ENCODE peak calls at places on chromosomes 3 and 15, in four cellular contexts. One of them, this sample, is unnamed.

GRCh38 chr3:52704611-52705437 is 767 bp downstream of the GLT8D1 start:
- DNase-seq in lung: no peak
- DNase-seq in fibroblast of pulmonary artery: peak; percentile 25
- DNase-seq in cardiac muscle cell: peak; percentile 10
- DNase-seq in this sample: no peak

GRCh38 chr15:51105430-51106016 is 10.8 kb upstream of the TNFAIP8L3 start:
- DNase-seq in lung: no peak
- DNase-seq in fibroblast of pulmonary artery: no peak
- DNase-seq in cardiac muscle cell: no peak
- DNase-seq in this sample: no peak

GRCh38 chr3:81761904-81762565 is 590 bp upstream of the GBE1 start:
- DNase-seq in lung: no peak
- DNase-seq in fibroblast of pulmonary artery: peak; percentile 33
- DNase-seq in cardiac muscle cell: peak; percentile 5
- DNase-seq in this sample: no peak

GRCh38 chr15:42992626-42993025 is 72.0 kb upstream of the TTBK2 start:
- DNase-seq in lung: no peak
- DNase-seq in fibroblast of pulmonary artery: peak; percentile 4
- DNase-seq in cardiac muscle cell: no peak
- DNase-seq in this sample: no peak

GRCh38 chr3:165642761-165643432 is 194.3 kb downstream of the BCHE start:
- DNase-seq in lung: peak; percentile 66
- DNase-seq in fibroblast of pulmonary artery: peak; percentile 98
- DNase-seq in cardiac muscle cell: no peak
- DNase-seq in this sample: peak; percentile 90

GRCh38 chr3:163924600-163924999 is 1153.7 kb downstream of the SI start:
- DNase-seq in lung: no peak
- DNase-seq in fibroblast of pulmonary artery: no peak
- DNase-seq in cardiac muscle cell: no peak
- DNase-seq in this sample: no peak

GRCh38 chr15:74791667-74792066 is 9.8 kb downstream of the CSK start:
- DNase-seq in lung: no peak
- DNase-seq in fibroblast of pulmonary artery: no peak
- DNase-seq in cardiac muscle cell: no peak
- DNase-seq in this sample: no peak

GRCh38 chr3:123758081-123758564 is 126.0 kb downstream of the MYLK start:
- DNase-seq in lung: no peak
- DNase-seq in fibroblast of pulmonary artery: no peak
- DNase-seq in cardiac muscle cell: no peak
- DNase-seq in this sample: peak; percentile 34

GRCh38 chr3:136885357-136886213 is 23.6 kb downstream of the NCK1 start:
- DNase-seq in lung: no peak
- DNase-seq in fibroblast of pulmonary artery: no peak
- DNase-seq in cardiac muscle cell: no peak
- DNase-seq in this sample: no peak

GRCh38 chr3:111454551-111454950 is 87.4 kb upstream of the CD96 start:
- DNase-seq in lung: no peak
- DNase-seq in fibroblast of pulmonary artery: no peak
- DNase-seq in cardiac muscle cell: no peak
- DNase-seq in this sample: no peak

GRCh38 chr3:146024260-146024659 is 136.7 kb downstream of the PLOD2 start:
- DNase-seq in lung: no peak
- DNase-seq in fibroblast of pulmonary artery: peak; percentile 19
- DNase-seq in cardiac muscle cell: no peak
- DNase-seq in this sample: no peak

GRCh38 chr3:147705626-147706025 is 296.5 kb downstream of the ZIC1 start:
- DNase-seq in lung: no peak
- DNase-seq in fibroblast of pulmonary artery: no peak
- DNase-seq in cardiac muscle cell: no peak
- DNase-seq in this sample: no peak

GRCh38 chr3:54951405-54951804 is 23.5 kb upstream of the LRTM1 start:
- DNase-seq in lung: peak; percentile 51
- DNase-seq in fibroblast of pulmonary artery: peak; percentile 90
- DNase-seq in cardiac muscle cell: peak; percentile 75
- DNase-seq in this sample: peak; percentile 86

GRCh38 chr15:69133862-69134519 is 26.4 kb upstream of the GLCE start:
- DNase-seq in lung: no peak
- DNase-seq in fibroblast of pulmonary artery: no peak
- DNase-seq in cardiac muscle cell: no peak
- DNase-seq in this sample: no peak

GRCh38 chr15:73319460-73320245 is 49.1 kb downstream of the HCN4 start:
- DNase-seq in lung: no peak
- DNase-seq in fibroblast of pulmonary artery: no peak
- DNase-seq in cardiac muscle cell: no peak
- DNase-seq in this sample: no peak

GRCh38 chr15:31977812-31978662 is 52.3 kb upstream of the CHRNA7 start:
- DNase-seq in lung: peak; percentile 47
- DNase-seq in fibroblast of pulmonary artery: peak; percentile 36
- DNase-seq in cardiac muscle cell: peak; percentile 80
- DNase-seq in this sample: no peak

GRCh38 chr15:40080847-40081246 is 27.8 kb downstream of the BMF start:
- DNase-seq in lung: no peak
- DNase-seq in fibroblast of pulmonary artery: no peak
- DNase-seq in cardiac muscle cell: no peak
- DNase-seq in this sample: no peak

GRCh38 chr3:5690904-5691532 is 503.5 kb downstream of the EDEM1 start:
- DNase-seq in lung: no peak
- DNase-seq in fibroblast of pulmonary artery: no peak
- DNase-seq in cardiac muscle cell: no peak
- DNase-seq in this sample: no peak

GRCh38 chr3:48222616-48223513 is at the start of gene CAMP:
- DNase-seq in lung: peak; percentile 79
- DNase-seq in fibroblast of pulmonary artery: peak; percentile 78
- DNase-seq in cardiac muscle cell: no peak
- DNase-seq in this sample: peak; percentile 95

GRCh38 chr3:159604151-159604581 is 384.5 kb upstream of the IL12A start:
- DNase-seq in lung: no peak
- DNase-seq in fibroblast of pulmonary artery: peak; percentile 53
- DNase-seq in cardiac muscle cell: no peak
- DNase-seq in this sample: no peak

GRCh38 chr3:141431411-141432378 is 55.1 kb upstream of the RASA2 start:
- DNase-seq in lung: no peak
- DNase-seq in fibroblast of pulmonary artery: no peak
- DNase-seq in cardiac muscle cell: no peak
- DNase-seq in this sample: no peak

GRCh38 chr15:60673918-60674558 is 195.1 kb upstream of the ICE2 start:
- DNase-seq in lung: peak; percentile 42
- DNase-seq in fibroblast of pulmonary artery: peak; percentile 92
- DNase-seq in cardiac muscle cell: no peak
- DNase-seq in this sample: no peak

GRCh38 chr15:60351066-60351465 is 46.7 kb downstream of the ANXA2 start:
- DNase-seq in lung: no peak
- DNase-seq in fibroblast of pulmonary artery: no peak
- DNase-seq in cardiac muscle cell: no peak
- DNase-seq in this sample: no peak

GRCh38 chr3:141769171-141769894 is 6.1 kb downstream of the GRK7 start:
- DNase-seq in lung: no peak
- DNase-seq in fibroblast of pulmonary artery: peak; percentile 49
- DNase-seq in cardiac muscle cell: peak; percentile 35
- DNase-seq in this sample: peak; percentile 70

GRCh38 chr3:131304890-131305289 is 76.7 kb upstream of the NUDT16 start:
- DNase-seq in lung: no peak
- DNase-seq in fibroblast of pulmonary artery: no peak
- DNase-seq in cardiac muscle cell: no peak
- DNase-seq in this sample: no peak

GRCh38 chr15:64337761-64338160 is 18.2 kb downstream of the CSNK1G1 start:
- DNase-seq in lung: no peak
- DNase-seq in fibroblast of pulmonary artery: peak; percentile 65
- DNase-seq in cardiac muscle cell: no peak
- DNase-seq in this sample: no peak

GRCh38 chr3:122301063-122301462 is 24.0 kb upstream of the CSTA start:
- DNase-seq in lung: no peak
- DNase-seq in fibroblast of pulmonary artery: no peak
- DNase-seq in cardiac muscle cell: no peak
- DNase-seq in this sample: no peak

GRCh38 chr3:122299222-122299621 is 25.8 kb upstream of the CSTA start:
- DNase-seq in lung: no peak
- DNase-seq in fibroblast of pulmonary artery: no peak
- DNase-seq in cardiac muscle cell: no peak
- DNase-seq in this sample: no peak

GRCh38 chr3:122295286-122295685 is 29.8 kb upstream of the CSTA start:
- DNase-seq in lung: no peak
- DNase-seq in fibroblast of pulmonary artery: no peak
- DNase-seq in cardiac muscle cell: no peak
- DNase-seq in this sample: no peak

GRCh38 chr3:122299872-122300460 is 25.1 kb upstream of the CSTA start:
- DNase-seq in lung: no peak
- DNase-seq in fibroblast of pulmonary artery: peak; percentile 34
- DNase-seq in cardiac muscle cell: no peak
- DNase-seq in this sample: no peak

DNA sequence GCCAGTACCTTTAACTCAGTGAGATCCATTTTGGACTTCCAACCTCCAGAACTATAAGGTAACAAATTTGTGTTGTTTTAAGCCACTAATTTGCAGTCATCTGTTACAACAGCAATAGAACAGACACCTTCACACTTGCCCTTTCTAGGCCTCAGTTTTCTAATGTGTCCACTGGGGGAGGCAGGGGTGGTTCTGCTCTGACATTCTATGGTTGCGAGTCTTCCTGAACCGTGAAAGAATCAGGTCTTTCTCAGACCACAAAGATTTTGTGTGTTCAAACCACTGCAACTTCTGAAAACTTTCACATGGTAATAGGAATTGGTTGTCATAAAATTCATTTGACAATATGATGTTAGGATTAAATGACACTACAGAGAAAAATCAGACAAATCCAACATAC is 26.8 kb upstream of the CSTA start:
- DNase-seq in lung: no peak
- DNase-seq in fibroblast of pulmonary artery: no peak
- DNase-seq in cardiac muscle cell: no peak
- DNase-seq in this sample: no peak
- TF ChIP-seq CTCF in lung: no peak
- TF ChIP-seq CTCF in fibroblast of pulmonary artery: no peak
- TF ChIP-seq CTCF in cardiac muscle cell: no peak
- TF ChIP-seq CTCF in this sample: no peak

GRCh38 chr3:69791919-69792399 is 52.7 kb downstream of the MITF start:
- DNase-seq in lung: no peak
- DNase-seq in fibroblast of pulmonary artery: peak; percentile 49
- DNase-seq in cardiac muscle cell: peak; percentile 36
- DNase-seq in this sample: no peak
- TF ChIP-seq CTCF in lung: peak; percentile 22
- TF ChIP-seq CTCF in fibroblast of pulmonary artery: peak; percentile 35
- TF ChIP-seq CTCF in cardiac muscle cell: peak; percentile 56
- TF ChIP-seq CTCF in this sample: peak; percentile 68

GRCh38 chr3:40971191-40972168 is 227.8 kb upstream of the CTNNB1 start:
- DNase-seq in lung: peak; percentile 86
- DNase-seq in fibroblast of pulmonary artery: peak; percentile 99
- DNase-seq in cardiac muscle cell: peak; percentile 55
- DNase-seq in this sample: no peak
- TF ChIP-seq CTCF in lung: no peak
- TF ChIP-seq CTCF in fibroblast of pulmonary artery: no peak
- TF ChIP-seq CTCF in cardiac muscle cell: no peak
- TF ChIP-seq CTCF in this sample: no peak

DNA sequence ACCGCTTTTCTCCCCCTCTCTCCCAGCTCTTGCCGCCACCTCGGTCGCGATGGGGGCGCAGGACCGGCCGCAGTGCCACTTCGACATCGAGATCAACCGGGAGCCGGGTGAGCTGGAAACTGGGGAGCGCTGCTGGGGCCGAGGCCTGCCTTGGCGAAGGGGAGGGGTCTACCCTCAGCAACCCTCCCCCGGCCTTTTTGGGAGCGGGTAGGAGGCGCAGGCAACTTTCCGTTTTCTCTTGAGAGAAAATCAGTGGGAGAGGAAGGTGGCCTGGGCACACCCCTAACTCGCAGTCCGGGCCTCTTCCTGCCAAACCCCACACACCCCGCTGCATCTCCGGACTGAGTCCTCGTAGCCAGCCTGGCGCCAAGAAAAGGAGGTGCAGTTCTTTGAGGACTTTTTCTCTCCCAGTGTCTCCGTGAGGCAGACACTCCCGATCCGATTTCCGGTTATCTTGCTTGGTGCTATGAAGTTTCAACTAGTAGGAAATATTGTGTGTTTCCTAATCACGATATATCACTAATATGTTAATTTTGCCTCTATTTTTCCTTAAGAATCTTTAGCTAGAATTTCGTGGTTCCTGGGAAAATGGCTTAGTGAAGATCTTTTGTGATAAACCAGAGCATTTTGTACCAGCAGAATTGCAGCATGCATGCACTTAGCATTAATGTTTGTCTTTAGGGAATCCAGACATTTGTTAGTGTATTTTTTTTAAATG is 631 bp downstream of the NKTR start:
- DNase-seq in lung: peak; percentile 68
- DNase-seq in fibroblast of pulmonary artery: peak; percentile 64
- DNase-seq in cardiac muscle cell: peak; percentile 81
- DNase-seq in this sample: peak; percentile 86
- TF ChIP-seq CTCF in lung: no peak
- TF ChIP-seq CTCF in fibroblast of pulmonary artery: peak; percentile 9
- TF ChIP-seq CTCF in cardiac muscle cell: no peak
- TF ChIP-seq CTCF in this sample: peak; percentile 13

GRCh38 chr3:101131767-101132166 is 138.5 kb upstream of the ABI3BP start:
- DNase-seq in lung: no peak
- DNase-seq in fibroblast of pulmonary artery: no peak
- DNase-seq in cardiac muscle cell: no peak
- DNase-seq in this sample: no peak
- TF ChIP-seq CTCF in lung: no peak
- TF ChIP-seq CTCF in fibroblast of pulmonary artery: no peak
- TF ChIP-seq CTCF in cardiac muscle cell: no peak
- TF ChIP-seq CTCF in this sample: no peak

GRCh38 chr15:67862771-67863441 is 23.1 kb upstream of the RNU6-1 start:
- DNase-seq in lung: no peak
- DNase-seq in fibroblast of pulmonary artery: no peak
- DNase-seq in cardiac muscle cell: no peak
- DNase-seq in this sample: no peak
- TF ChIP-seq CTCF in lung: no peak
- TF ChIP-seq CTCF in fibroblast of pulmonary artery: no peak
- TF ChIP-seq CTCF in cardiac muscle cell: no peak
- TF ChIP-seq CTCF in this sample: no peak

GRCh38 chr3:194640829-194641228 is 7.6 kb upstream of the TMEM44 start:
- DNase-seq in lung: no peak
- DNase-seq in fibroblast of pulmonary artery: peak; percentile 62
- DNase-seq in cardiac muscle cell: no peak
- DNase-seq in this sample: peak; percentile 74
- TF ChIP-seq CTCF in lung: no peak
- TF ChIP-seq CTCF in fibroblast of pulmonary artery: peak; percentile 44
- TF ChIP-seq CTCF in cardiac muscle cell: peak; percentile 48
- TF ChIP-seq CTCF in this sample: peak; percentile 27

DNA sequence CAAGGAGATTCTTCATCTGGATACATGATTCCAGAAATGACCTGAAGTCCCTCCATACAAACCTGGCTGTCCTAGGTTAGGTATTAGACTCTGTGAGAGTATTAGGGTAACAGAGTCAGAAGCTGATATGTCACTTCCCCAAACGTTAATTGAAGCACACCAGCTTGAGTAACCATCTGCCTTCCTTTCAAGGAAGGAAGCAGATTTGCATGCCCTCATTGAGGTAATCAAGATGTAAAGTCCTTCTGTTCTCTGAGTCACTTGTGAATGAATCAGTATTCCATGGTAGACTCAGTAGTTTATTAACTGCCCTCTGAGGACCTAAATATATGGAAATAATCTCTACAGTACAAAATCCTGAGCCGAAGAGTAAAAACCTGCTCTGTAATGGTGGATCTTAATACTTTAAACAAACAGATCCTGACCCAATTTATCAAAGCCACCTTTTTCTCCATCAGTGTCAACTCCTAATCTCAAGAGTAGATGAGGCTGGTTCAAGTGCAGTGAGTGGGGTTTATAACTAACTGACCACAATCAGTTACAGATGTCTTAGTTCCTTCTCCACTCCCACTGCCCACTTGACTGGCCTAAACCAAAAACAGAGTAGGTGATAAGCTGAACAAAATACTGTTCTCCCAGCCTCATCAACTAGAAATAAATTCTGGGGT is 246.2 kb upstream of the CHRM5 start:
- DNase-seq in lung: no peak
- DNase-seq in fibroblast of pulmonary artery: peak; percentile 66
- DNase-seq in cardiac muscle cell: no peak
- DNase-seq in this sample: no peak
- TF ChIP-seq CTCF in lung: no peak
- TF ChIP-seq CTCF in fibroblast of pulmonary artery: no peak
- TF ChIP-seq CTCF in cardiac muscle cell: no peak
- TF ChIP-seq CTCF in this sample: no peak

This sample was measured in osteocyte.